ENCODE peak calls at places on chromosome 4, in ten cellular contexts. I is WERI-Rb-1; H is NCI-H524 treated with DMSO at 0.1 percent for 48 hours; F is GM12878; G is B cell; B is left ventricle myocardium superior; R is amniotic stem cell; T is nephron progenitor cell; A is mucosa of descending colon; S is activated T-helper 1 cell treated with anti-CD3 and anti-CD28 coated beads, Interleukin-12 subunit alpha, Interleukin-12 subunit beta, Interleukin-2, Interleukin-4 antibody, amounts not matched to agents 30 ng/mL and 10 ng/mL and 1 ng/mL, durations not matched to agents 14 hours and 24 hours and 36 hours. K is an unnamed sample.

GRCh38 chr4:56743550-56743949 is 62.5 kb upstream of the HOPX start:
- DNase-seq in H (peak; percentile 88), F (no peak), B (no peak), R (no peak), S (no peak), T (no peak), A (no peak), I (peak; percentile 42), G (no peak), K (no peak)

GRCh38 chr4:151676301-151676700 is 84.5 kb downstream of the GATB start:
- DNase-seq in I (no peak), B (no peak), G (no peak), T (no peak), R (no peak), A (no peak), H (no peak), F (no peak), S (no peak), K (peak; percentile 50)

GRCh38 chr4:138916763-138917162 is 98.8 kb upstream of the NOCT start:
- DNase-seq in H (no peak), I (no peak), G (peak; percentile 7), A (no peak), T (no peak), B (no peak), F (no peak), R (no peak), S (no peak), K (no peak)

GRCh38 chr4:84578540-84579409 is 4.2 kb upstream of the CDS1 start:
- DNase-seq in F (no peak), B (no peak), T (peak; percentile 13), R (peak; percentile 60), S (no peak), G (peak; percentile 10), H (no peak), A (no peak), I (peak; percentile 46), K (no peak)

GRCh38 chr4:83858121-83858520 is 322.2 kb downstream of the GPAT3 start:
- DNase-seq in T (no peak), H (no peak), A (no peak), F (no peak), I (no peak), R (no peak), G (no peak), S (no peak), B (no peak), K (no peak)

GRCh38 chr4:24137963-24138601 is 248.2 kb upstream of the PPARGC1A start:
- DNase-seq in B (no peak), A (peak; percentile 70), T (no peak), S (no peak), F (no peak), R (no peak), I (no peak), H (no peak), G (no peak), K (no peak)

GRCh38 chr4:92516450-92516849 is 212.7 kb downstream of the GRID2 start:
- DNase-seq in H (no peak), B (no peak), G (no peak), R (no peak), A (no peak), I (no peak), S (no peak), F (no peak), T (no peak), K (no peak)

GRCh38 chr4:176545886-176546285 is 226.1 kb downstream of the SPCS3 start:
- DNase-seq in G (no peak), B (no peak), S (no peak), R (no peak), T (no peak), I (no peak), F (no peak), A (no peak), H (no peak), K (no peak)

GRCh38 chr4:169225058-169225751 is 45.6 kb downstream of the SH3RF1 start:
- DNase-seq in G (no peak), R (peak; percentile 71), F (no peak), A (no peak), T (no peak), H (no peak), I (no peak), S (no peak), B (no peak), K (peak; percentile 94)

GRCh38 chr4:128871948-128872347 is 62.4 kb downstream of the JADE1 start:
- DNase-seq in A (no peak), I (no peak), T (no peak), S (no peak), H (no peak), B (no peak), F (no peak), R (peak; percentile 26), G (no peak), K (peak; percentile 97)

GRCh38 chr4:181004056-181004455 is 1239.1 kb upstream of the TENM3 start:
- DNase-seq in F (no peak), T (no peak), H (no peak), R (no peak), B (no peak), S (no peak), A (no peak), I (no peak), G (no peak), K (no peak)

GRCh38 chr4:7971881-7972500 is 32.3 kb upstream of the AFAP1 start:
- DNase-seq in R (no peak), F (no peak), B (no peak), I (no peak), H (no peak), G (no peak), S (no peak), T (no peak), A (peak; percentile 70), K (no peak)

GRCh38 chr4:74682567-74683359 is 111.6 kb downstream of the BTC start:
- DNase-seq in H (no peak), T (no peak), I (no peak), F (no peak), A (no peak), B (no peak), R (peak; percentile 70), G (no peak), S (no peak), K (peak; percentile 72)

GRCh38 chr4:34309356-34309900 is 1934.9 kb downstream of the ARAP2 start:
- DNase-seq in T (no peak), S (no peak), B (no peak), A (no peak), G (no peak), I (no peak), R (no peak), H (no peak), F (no peak), K (no peak)

GRCh38 chr4:139975830-139976272 is 178.1 kb downstream of the MAML3 start:
- DNase-seq in A (no peak), R (no peak), F (no peak), G (no peak), B (no peak), H (no peak), S (no peak), T (no peak), I (no peak), K (no peak)

GRCh38 chr4:182760644-182761043 is 156.5 kb downstream of the DCTD start:
- DNase-seq in F (no peak), S (no peak), R (no peak), A (no peak), G (no peak), I (no peak), H (no peak), T (no peak), B (no peak), K (no peak)

GRCh38 chr4:158875026-158875425 is 106.2 kb downstream of the FNIP2 start:
- DNase-seq in B (no peak), G (no peak), S (no peak), H (no peak), T (no peak), A (no peak), F (no peak), I (no peak), R (no peak), K (no peak)

GRCh38 chr4:140266958-140267568 is 106.4 kb upstream of the SCOC start:
- DNase-seq in R (no peak), G (no peak), A (no peak), H (no peak), B (no peak), T (no peak), F (no peak), S (no peak), I (no peak), K (no peak)

GRCh38 chr4:160595646-160596045 is 1492.8 kb downstream of the RAPGEF2 start:
- DNase-seq in H (no peak), S (no peak), G (no peak), T (no peak), R (no peak), B (no peak), F (no peak), A (no peak), I (no peak), K (no peak)

GRCh38 chr4:13918110-13918509 is 290.6 kb upstream of the BOD1L1 start:
- DNase-seq in F (no peak), R (peak; percentile 92), B (peak; percentile 27), S (no peak), I (no peak), T (no peak), H (no peak), G (no peak), A (no peak), K (peak; percentile 97)

GRCh38 chr4:65839288-65839919 is 169.1 kb upstream of the EPHA5 start:
- DNase-seq in B (no peak), R (no peak), T (no peak), H (no peak), A (no peak), I (no peak), S (no peak), F (no peak), G (no peak), K (no peak)

GRCh38 chr4:176034498-176034897 is 31.1 kb upstream of the WDR17 start:
- DNase-seq in A (no peak), S (no peak), R (peak; percentile 12), G (peak; percentile 42), B (no peak), T (peak; percentile 8), H (no peak), F (no peak), I (peak; percentile 23), K (peak; percentile 5)

GRCh38 chr4:10008208-10009005 is 12.9 kb downstream of the SLC2A9 start:
- DNase-seq in H (no peak), F (no peak), R (no peak), A (no peak), I (no peak), G (no peak), B (peak; percentile 41), T (no peak), S (no peak), K (no peak)

GRCh38 chr4:115090483-115091075 is 22.8 kb downstream of the NDST4 start:
- DNase-seq in H (no peak), A (no peak), G (peak; percentile 1), R (peak; percentile 1), I (no peak), T (peak; percentile 5), S (no peak), F (no peak), B (no peak), K (no peak)

GRCh38 chr4:112206431-112206830 is 25.2 kb upstream of the AP1AR start:
- DNase-seq in B (no peak), T (no peak), I (no peak), H (no peak), A (no peak), G (no peak), R (no peak), S (no peak), F (no peak), K (no peak)

GRCh38 chr4:145099653-145100052 is 1.5 kb downstream of the ABCE1 start:
- DNase-seq in A (no peak), G (peak; percentile 16), I (no peak), F (no peak), T (no peak), B (no peak), R (no peak), S (no peak), H (no peak), K (no peak)

GRCh38 chr4:44845309-44845708 is 119.0 kb upstream of the GNPDA2 start:
- DNase-seq in T (no peak), H (no peak), G (no peak), B (no peak), S (no peak), F (no peak), R (no peak), A (no peak), I (no peak), K (no peak)

GRCh38 chr4:139736257-139736626 is 70.6 kb downstream of the MGST2 start:
- DNase-seq in I (no peak), B (no peak), R (no peak), G (no peak), F (no peak), H (no peak), S (no peak), T (no peak), A (no peak), K (no peak)